ENCODE peak calls at places on chromosomes 12 and 14, in four cellular contexts. One of them, this sample, is unnamed.
A peak's percentile ranks its signal among the peaks of the same experiment; 100 is the strongest.

GRCh38 chr12:120089796-120090195 is 26.8 kb downstream of the RAB35 start:
- DNase-seq in fibroblast of mammary gland: no peak
- DNase-seq in MM.1S: no peak
- DNase-seq in CD8-positive, alpha-beta T cell: no peak
- DNase-seq in this sample: no peak

GRCh38 chr14:103008768-103009342 is 48.5 kb downstream of the CDC42BPB start:
- DNase-seq in fibroblast of mammary gland: peak; percentile 42
- DNase-seq in MM.1S: no peak
- DNase-seq in CD8-positive, alpha-beta T cell: no peak
- DNase-seq in this sample: no peak

GRCh38 chr12:71090971-71091370 is 66.8 kb downstream of the TSPAN8 start:
- DNase-seq in MM.1S: no peak
- DNase-seq in fibroblast of mammary gland: no peak
- DNase-seq in CD8-positive, alpha-beta T cell: no peak
- DNase-seq in this sample: no peak

GRCh38 chr12:130026608-130027176 is 122.9 kb upstream of the TMEM132D start:
- DNase-seq in CD8-positive, alpha-beta T cell: no peak
- DNase-seq in fibroblast of mammary gland: peak; percentile 8
- DNase-seq in MM.1S: peak; percentile 17
- DNase-seq in this sample: no peak

GRCh38 chr14:61174395-61175386 is 106.4 kb downstream of the TMEM30B start:
- DNase-seq in CD8-positive, alpha-beta T cell: no peak
- DNase-seq in fibroblast of mammary gland: peak; percentile 75
- DNase-seq in MM.1S: no peak
- DNase-seq in this sample: peak; percentile 74

GRCh38 chr14:105529506-105530445 is 3.4 kb downstream of the TMEM121 start:
- DNase-seq in fibroblast of mammary gland: no peak
- DNase-seq in CD8-positive, alpha-beta T cell: no peak
- DNase-seq in MM.1S: no peak
- DNase-seq in this sample: no peak

GRCh38 chr14:54627718-54628345 is 60.9 kb downstream of the SAMD4A start:
- DNase-seq in CD8-positive, alpha-beta T cell: no peak
- DNase-seq in MM.1S: peak; percentile 64
- DNase-seq in fibroblast of mammary gland: peak; percentile 57
- DNase-seq in this sample: no peak

GRCh38 chr12:389138-390096 is at the start of gene KDM5A:
- DNase-seq in fibroblast of mammary gland: peak; percentile 92
- DNase-seq in MM.1S: peak; percentile 93
- DNase-seq in CD8-positive, alpha-beta T cell: peak; percentile 78
- DNase-seq in this sample: peak; percentile 92

GRCh38 chr12:87274594-87275245 is 754.5 kb downstream of the C12orf50 start:
- DNase-seq in MM.1S: peak; percentile 32
- DNase-seq in fibroblast of mammary gland: peak; percentile 22
- DNase-seq in CD8-positive, alpha-beta T cell: no peak
- DNase-seq in this sample: no peak

GRCh38 chr12:5073838-5074237 is 30.2 kb downstream of the KCNA5 start:
- DNase-seq in fibroblast of mammary gland: peak; percentile 4
- DNase-seq in MM.1S: no peak
- DNase-seq in CD8-positive, alpha-beta T cell: no peak
- DNase-seq in this sample: peak; percentile 46

GRCh38 chr12:46952880-46953517 is 126.4 kb upstream of the PCED1B start:
- DNase-seq in MM.1S: no peak
- DNase-seq in fibroblast of mammary gland: no peak
- DNase-seq in CD8-positive, alpha-beta T cell: no peak
- DNase-seq in this sample: no peak

GRCh38 chr14:101893759-101894158 is 70.6 kb upstream of the DYNC1H1 start:
- DNase-seq in CD8-positive, alpha-beta T cell: no peak
- DNase-seq in fibroblast of mammary gland: no peak
- DNase-seq in MM.1S: no peak
- DNase-seq in this sample: no peak

GRCh38 chr12:54439521-54440255 is 20.6 kb upstream of the ITGA5 start:
- DNase-seq in CD8-positive, alpha-beta T cell: no peak
- DNase-seq in MM.1S: peak; percentile 44
- DNase-seq in fibroblast of mammary gland: peak; percentile 88
- DNase-seq in this sample: peak; percentile 74

GRCh38 chr12:27534765-27535161 is 10.8 kb downstream of the PPFIBP1 start:
- DNase-seq in fibroblast of mammary gland: no peak
- DNase-seq in CD8-positive, alpha-beta T cell: no peak
- DNase-seq in MM.1S: no peak
- DNase-seq in this sample: no peak

GRCh38 chr12:56565510-56566101 is 44.0 kb downstream of the RBMS2 start:
- DNase-seq in MM.1S: no peak
- DNase-seq in fibroblast of mammary gland: peak; percentile 74
- DNase-seq in CD8-positive, alpha-beta T cell: no peak
- DNase-seq in this sample: peak; percentile 87

GRCh38 chr12:131095826-131096680 is 142.3 kb downstream of the ADGRD1 start:
- DNase-seq in fibroblast of mammary gland: no peak
- DNase-seq in CD8-positive, alpha-beta T cell: no peak
- DNase-seq in MM.1S: no peak
- DNase-seq in this sample: no peak

GRCh38 chr12:51886021-51886710 is 1.7 kb upstream of the ANKRD33 start:
- DNase-seq in fibroblast of mammary gland: peak; percentile 99
- DNase-seq in MM.1S: peak; percentile 78
- DNase-seq in CD8-positive, alpha-beta T cell: peak; percentile 8
- DNase-seq in this sample: peak; percentile 99

DNA sequence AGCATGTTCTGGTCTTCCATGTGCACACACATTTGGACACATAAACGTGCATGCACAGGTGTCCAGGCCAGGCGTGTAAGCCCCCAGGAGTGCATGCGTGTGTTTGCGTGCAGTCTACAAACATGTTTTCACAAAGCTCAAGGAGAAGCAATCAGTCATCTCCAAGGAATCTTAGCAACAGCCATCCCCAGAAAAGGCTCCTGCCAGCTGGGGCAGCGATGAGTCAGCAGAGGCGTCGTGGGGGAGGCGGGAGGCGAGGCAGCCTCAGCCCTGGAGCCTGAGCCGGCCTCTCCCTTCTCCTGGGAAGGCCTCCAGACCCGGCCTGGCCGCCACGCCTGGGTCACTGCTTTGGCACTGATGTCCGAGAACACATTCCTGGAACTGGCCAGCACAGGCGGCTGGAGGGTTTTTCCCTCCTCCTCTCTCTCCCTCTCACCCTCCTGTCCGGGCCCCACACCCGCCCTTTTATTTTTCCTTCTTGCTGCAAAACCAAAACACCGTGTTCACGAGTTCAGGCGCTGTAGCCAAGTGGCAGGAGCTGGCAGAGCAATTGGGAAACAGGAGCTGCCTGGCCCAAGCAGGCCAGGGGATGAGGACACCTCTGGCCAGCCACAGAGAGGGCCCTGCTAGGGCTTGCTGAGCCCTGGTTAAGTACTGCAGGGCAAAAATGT is 92.7 kb downstream of the LRRC74A start:
- DNase-seq in fibroblast of mammary gland: peak; percentile 98
- DNase-seq in MM.1S: no peak
- DNase-seq in CD8-positive, alpha-beta T cell: no peak
- DNase-seq in this sample: peak; percentile 100
- TF ChIP-seq CTCF in fibroblast of mammary gland: no peak
- TF ChIP-seq CTCF in MM.1S: no peak
- TF ChIP-seq CTCF in CD8-positive, alpha-beta T cell: no peak
- TF ChIP-seq CTCF in this sample: no peak

GRCh38 chr14:65103150-65103760 is 938 bp upstream of the MAX start:
- DNase-seq in MM.1S: peak; percentile 12
- DNase-seq in CD8-positive, alpha-beta T cell: no peak
- DNase-seq in fibroblast of mammary gland: peak; percentile 41
- DNase-seq in this sample: peak; percentile 9
- TF ChIP-seq CTCF in MM.1S: no peak
- TF ChIP-seq CTCF in CD8-positive, alpha-beta T cell: no peak
- TF ChIP-seq CTCF in fibroblast of mammary gland: peak; percentile 32
- TF ChIP-seq CTCF in this sample: peak; percentile 18

GRCh38 chr12:3771853-3772252 is 18.9 kb upstream of the CRACR2A start:
- DNase-seq in MM.1S: no peak
- DNase-seq in fibroblast of mammary gland: no peak
- DNase-seq in CD8-positive, alpha-beta T cell: no peak
- DNase-seq in this sample: no peak

GRCh38 chr12:3772380-3772779 is 19.5 kb upstream of the CRACR2A start:
- DNase-seq in MM.1S: no peak
- DNase-seq in CD8-positive, alpha-beta T cell: no peak
- DNase-seq in fibroblast of mammary gland: peak; percentile 73
- DNase-seq in this sample: peak; percentile 70

GRCh38 chr12:3775385-3776035 is 22.6 kb upstream of the CRACR2A start:
- DNase-seq in fibroblast of mammary gland: peak; percentile 12
- DNase-seq in MM.1S: no peak
- DNase-seq in CD8-positive, alpha-beta T cell: no peak
- DNase-seq in this sample: peak; percentile 16

DNA sequence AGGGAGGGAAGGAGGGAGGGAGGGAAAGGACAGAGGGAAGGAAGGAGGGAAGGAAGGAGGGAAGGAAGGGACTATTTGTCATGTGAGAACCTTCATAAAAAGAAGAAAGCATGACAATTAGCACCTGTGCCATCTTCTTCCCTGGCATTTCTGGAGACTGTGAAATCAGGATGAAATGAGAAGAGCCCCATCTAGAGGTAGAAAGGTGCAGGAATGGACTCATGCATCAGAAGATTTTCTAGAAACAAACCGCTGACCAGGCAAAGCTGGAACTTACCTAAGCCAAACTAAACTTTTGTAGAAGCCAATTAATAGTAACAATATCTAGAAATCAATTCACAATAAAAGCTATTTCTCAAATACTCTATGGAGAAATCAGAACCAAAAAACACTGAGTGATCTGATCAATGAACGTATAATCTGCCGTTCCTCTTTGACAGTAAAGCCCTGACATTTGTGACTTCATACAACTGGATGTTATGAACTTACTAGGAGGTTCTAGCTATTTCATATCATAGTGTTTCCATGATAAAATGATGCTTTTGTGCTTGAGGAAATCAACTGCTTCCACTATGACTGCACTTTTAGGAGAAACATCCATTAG is 24.4 kb upstream of the CRACR2A start:
- DNase-seq in MM.1S: peak; percentile 51
- DNase-seq in fibroblast of mammary gland: peak; percentile 61
- DNase-seq in CD8-positive, alpha-beta T cell: no peak
- DNase-seq in this sample: peak; percentile 73
- TF ChIP-seq CTCF in MM.1S: peak; percentile 58
- TF ChIP-seq CTCF in fibroblast of mammary gland: peak; percentile 85
- TF ChIP-seq CTCF in CD8-positive, alpha-beta T cell: peak; percentile 71
- TF ChIP-seq CTCF in this sample: peak; percentile 66

GRCh38 chr14:52590318-52590717 is 37.7 kb downstream of the GPR137C start:
- DNase-seq in MM.1S: no peak
- DNase-seq in fibroblast of mammary gland: peak; percentile 2
- DNase-seq in CD8-positive, alpha-beta T cell: no peak
- DNase-seq in this sample: peak; percentile 7
- TF ChIP-seq CTCF in MM.1S: no peak
- TF ChIP-seq CTCF in fibroblast of mammary gland: no peak
- TF ChIP-seq CTCF in CD8-positive, alpha-beta T cell: no peak
- TF ChIP-seq CTCF in this sample: no peak

GRCh38 chr14:34322940-34323418 is 139.1 kb downstream of the SPTSSA start:
- DNase-seq in fibroblast of mammary gland: peak; percentile 63
- DNase-seq in MM.1S: peak; percentile 32
- DNase-seq in CD8-positive, alpha-beta T cell: peak; percentile 37
- DNase-seq in this sample: peak; percentile 74
- TF ChIP-seq CTCF in fibroblast of mammary gland: peak; percentile 73
- TF ChIP-seq CTCF in MM.1S: peak; percentile 63
- TF ChIP-seq CTCF in CD8-positive, alpha-beta T cell: peak; percentile 76
- TF ChIP-seq CTCF in this sample: peak; percentile 72

GRCh38 chr12:107459649-107460048 is 225.9 kb upstream of the PWP1 start:
- DNase-seq in CD8-positive, alpha-beta T cell: no peak
- DNase-seq in fibroblast of mammary gland: no peak
- DNase-seq in MM.1S: no peak
- DNase-seq in this sample: no peak
- TF ChIP-seq CTCF in CD8-positive, alpha-beta T cell: no peak
- TF ChIP-seq CTCF in fibroblast of mammary gland: no peak
- TF ChIP-seq CTCF in MM.1S: no peak
- TF ChIP-seq CTCF in this sample: no peak

DNA sequence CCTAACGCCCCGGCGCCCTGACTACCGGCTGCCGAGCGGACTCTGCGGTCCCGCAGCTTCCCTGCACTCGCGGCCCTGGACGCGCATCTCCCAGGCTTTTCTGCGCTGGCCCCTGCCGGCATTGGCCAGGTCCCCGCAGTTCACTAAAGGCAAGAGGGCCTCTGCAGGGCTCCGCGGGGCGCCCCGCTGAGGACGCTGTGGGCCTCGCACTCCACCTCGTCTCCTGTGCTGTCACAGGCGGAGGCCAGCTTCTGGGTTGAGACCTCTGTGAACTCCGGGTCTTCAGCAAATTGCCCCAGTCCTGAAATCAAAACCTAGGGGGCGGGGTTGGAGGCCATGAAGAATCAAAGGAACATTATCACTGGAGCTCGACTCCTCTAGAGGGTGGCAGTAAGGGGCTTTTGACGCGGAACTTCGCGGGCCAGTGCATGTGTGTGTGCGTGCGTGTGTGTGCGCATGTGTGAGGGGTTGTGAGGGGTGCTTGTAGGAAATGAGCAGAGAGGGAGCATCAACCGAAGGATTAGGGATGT is 68.5 kb upstream of the CAPRIN2 start:
- DNase-seq in MM.1S: no peak
- DNase-seq in CD8-positive, alpha-beta T cell: no peak
- DNase-seq in fibroblast of mammary gland: peak; percentile 32
- DNase-seq in this sample: no peak
- TF ChIP-seq CTCF in MM.1S: no peak
- TF ChIP-seq CTCF in CD8-positive, alpha-beta T cell: no peak
- TF ChIP-seq CTCF in fibroblast of mammary gland: no peak
- TF ChIP-seq CTCF in this sample: peak; percentile 21

GRCh38 chr12:66724616-66725015 is 45.7 kb upstream of the GRIP1 start:
- DNase-seq in fibroblast of mammary gland: no peak
- DNase-seq in MM.1S: no peak
- DNase-seq in CD8-positive, alpha-beta T cell: no peak
- DNase-seq in this sample: no peak

GRCh38 chr12:66725031-66725430 is 46.2 kb upstream of the GRIP1 start:
- DNase-seq in MM.1S: no peak
- DNase-seq in fibroblast of mammary gland: peak; percentile 19
- DNase-seq in CD8-positive, alpha-beta T cell: no peak
- DNase-seq in this sample: no peak

GRCh38 chr12:66726531-66726930 is 47.7 kb upstream of the GRIP1 start:
- DNase-seq in fibroblast of mammary gland: no peak
- DNase-seq in CD8-positive, alpha-beta T cell: no peak
- DNase-seq in MM.1S: no peak
- DNase-seq in this sample: no peak
- TF ChIP-seq CTCF in fibroblast of mammary gland: no peak
- TF ChIP-seq CTCF in CD8-positive, alpha-beta T cell: no peak
- TF ChIP-seq CTCF in MM.1S: no peak
- TF ChIP-seq CTCF in this sample: no peak

This sample was measured in foreskin fibroblast.